ENCODE peak calls at places on chromosomes 7 and 10, in four cellular contexts. S is mesenchymal stem cell, O is mammary epithelial cell, K is OCI-LY7. F is an unnamed sample.

GRCh38 chr7:92279429-92280031 is 33.8 kb downstream of the ANKIB1 start:
- DNase-seq in S (no peak), O (no peak), K (no peak), F (peak)

GRCh38 chr7:75559355-75559986 is 67.4 kb downstream of the SPDYE5 start:
- DNase-seq in S (no peak), O (peak), K (no peak), F (peak)

GRCh38 chr7:97004931-97005763 is at the start of gene DLX6:
- DNase-seq in S (no peak), O (peak), K (no peak), F (peak)

GRCh38 chr10:25501912-25502311 is 327.1 kb downstream of the GPR158 start:
- DNase-seq in S (no peak), O (no peak), K (no peak), F (peak)

GRCh38 chr10:43265799-43266721 is 805 bp downstream of the RASGEF1A start:
- DNase-seq in S (no peak), O (peak), K (no peak), F (peak)

GRCh38 chr7:85890244-85890811 is 703.5 kb upstream of the SEMA3D start:
- DNase-seq in S (peak), O (peak), K (peak), F (peak)

GRCh38 chr7:97722386-97722785 is 9.5 kb upstream of the TAC1 start:
- DNase-seq in S (no peak), O (no peak), K (no peak), F (no peak)

GRCh38 chr7:134174797-134175261 is 47.7 kb downstream of the LRGUK start:
- DNase-seq in S (peak), O (peak), K (no peak), F (no peak)

GRCh38 chr10:96501985-96502384 is 11.7 kb downstream of the TLL2 start:
- DNase-seq in S (no peak), O (peak), K (no peak), F (no peak)

GRCh38 chr7:66043681-66044497 is 31.7 kb upstream of the ASL start:
- DNase-seq in S (peak), O (no peak), K (no peak), F (peak)

GRCh38 chr10:76632158-76633051 is 1005.2 kb downstream of the KCNMA1 start:
- DNase-seq in S (no peak), O (peak), K (peak), F (peak)

GRCh38 chr10:61959814-61960213 is 58.3 kb downstream of the ARID5B start:
- DNase-seq in S (no peak), O (no peak), K (no peak), F (no peak)

GRCh38 chr10:111766464-111766863 is 417.1 kb downstream of the GPAM start:
- DNase-seq in S (no peak), O (no peak), K (no peak), F (peak)

GRCh38 chr10:28676297-28676967 is 889 bp upstream of the BAMBI start:
- DNase-seq in S (peak), O (no peak), K (peak), F (peak)

GRCh38 chr7:127629268-127629854 is 11.4 kb upstream of the PAX4 start:
- DNase-seq in S (no peak), O (no peak), K (peak), F (peak)

GRCh38 chr10:77756319-77757232 is 119.0 kb upstream of the KCNMA1 start:
- DNase-seq in S (peak), O (peak), K (peak), F (peak)

GRCh38 chr10:128915630-128916029 is 551.4 kb upstream of the MGMT start:
- DNase-seq in S (no peak), O (no peak), K (no peak), F (no peak)

GRCh38 chr10:89369142-89370105 is 8.4 kb upstream of the IFIT1B start:
- DNase-seq in S (peak), O (no peak), K (peak), F (peak)

DNA sequence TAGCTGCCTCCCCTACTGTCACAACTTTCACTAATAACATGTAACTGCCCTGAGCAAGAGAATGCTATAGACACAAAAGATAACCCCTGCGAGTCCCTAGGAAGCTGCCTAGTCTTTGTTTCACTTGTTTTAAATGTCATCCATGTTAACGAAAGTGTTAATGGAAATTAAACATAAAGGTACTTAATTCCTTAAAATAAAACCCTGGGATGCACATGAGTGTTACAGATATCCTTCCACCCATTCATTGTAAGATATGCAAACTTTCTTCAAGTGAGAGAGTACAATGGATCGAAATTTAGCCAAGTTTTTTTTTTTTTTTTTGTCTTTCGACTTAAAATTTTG is 1.4 kb downstream of the CDK14 start:
- DNase-seq in S (no peak), O (no peak), K (no peak), F (peak)
- H2AFZ ChIP-seq in S (no peak), O (peak), K (no peak), F (no peak)

GRCh38 chr10:71323407-71323806 is 4.3 kb downstream of the SLC29A3 start:
- DNase-seq in S (peak), O (no peak), K (peak), F (no peak)
- H2AFZ ChIP-seq in S (no peak), O (no peak), K (peak), F (no peak)

DNA sequence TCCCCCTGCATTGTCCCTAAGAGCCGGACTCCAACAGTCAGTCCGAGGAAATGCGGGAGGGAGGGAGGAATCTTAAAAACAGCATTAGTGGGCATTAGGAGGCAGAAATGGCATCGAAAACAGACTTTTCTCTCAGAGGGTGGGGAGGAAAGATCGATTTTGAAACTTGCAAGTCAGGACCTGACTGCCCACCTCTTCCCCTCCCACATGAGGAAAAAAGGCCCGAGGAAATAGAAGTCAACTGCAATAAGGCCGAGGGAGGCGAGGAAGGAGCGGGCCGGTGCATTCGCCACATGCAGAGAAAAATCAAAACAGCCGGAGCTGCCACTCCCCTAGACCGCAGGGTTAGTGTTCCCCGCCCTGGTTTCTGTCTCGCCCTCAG is 2.8 kb downstream of the LBX1 start:
- DNase-seq in S (no peak), O (no peak), K (no peak), F (peak)
- H2AFZ ChIP-seq in S (no peak), O (no peak), K (no peak), F (no peak)

GRCh38 chr7:151847136-151847535 is 29.8 kb downstream of the PRKAG2 start:
- DNase-seq in S (no peak), O (no peak), K (no peak), F (no peak)
- H2AFZ ChIP-seq in S (no peak), O (no peak), K (no peak), F (no peak)

F was measured in neural progenitor cell.